ENCODE peak calls at places on chromosome 1, in four cellular contexts. K is Caco-2, J is GF-D8, H is NCI-H446 treated with DMSO at 0.1 percent for 48 hours. X is an unnamed sample.

GRCh38 chr1:26145041-26145959 is 13.6 kb upstream of the FAM110D start:
- DNase-seq in K (peak; percentile 83), J (peak; percentile 53), H (peak; percentile 65), X (peak; percentile 75)

GRCh38 chr1:24769656-24770651 is 24.7 kb downstream of the CLIC4 start:
- DNase-seq in J (peak; percentile 56), K (no peak), H (no peak), X (peak; percentile 91)

GRCh38 chr1:91404151-91405012 is at the start of gene HFM1:
- DNase-seq in J (no peak), K (peak; percentile 58), H (peak; percentile 88), X (peak; percentile 37)

GRCh38 chr1:78113156-78113916 is 67.6 kb downstream of the GIPC2 start:
- DNase-seq in J (no peak), K (no peak), H (no peak), X (no peak)

GRCh38 chr1:210291786-210292275 is 36.9 kb upstream of the HHAT start:
- DNase-seq in J (no peak), H (no peak), K (no peak), X (no peak)

GRCh38 chr1:207810173-207810572 is 58.3 kb downstream of the CD46 start:
- DNase-seq in J (no peak), K (no peak), H (no peak), X (peak; percentile 39)

GRCh38 chr1:28934676-28935075 is 20.3 kb downstream of the EPB41 start:
- DNase-seq in H (no peak), K (no peak), J (no peak), X (no peak)

GRCh38 chr1:228865613-228866320 is 130.5 kb downstream of the RHOU start:
- DNase-seq in J (no peak), H (no peak), K (no peak), X (no peak)

GRCh38 chr1:234851450-234852438 is 241.8 kb upstream of the IRF2BP2 start:
- DNase-seq in K (no peak), J (peak; percentile 65), H (no peak), X (no peak)

GRCh38 chr1:33242652-33243051 is 13.6 kb upstream of the ZNF362 start:
- DNase-seq in K (no peak), H (no peak), J (no peak), X (no peak)

GRCh38 chr1:204089044-204089751 is 16.3 kb downstream of the SOX13 start:
- DNase-seq in K (no peak), J (no peak), H (no peak), X (no peak)

GRCh38 chr1:201637282-201638076 is 98.6 kb downstream of the NAV1 start:
- DNase-seq in H (no peak), J (no peak), K (no peak), X (no peak)

GRCh38 chr1:94120591-94120901 is 402 bp downstream of the ABCA4 start:
- DNase-seq in K (no peak), J (no peak), H (no peak), X (no peak)

GRCh38 chr1:234256359-234256758 is 116.9 kb upstream of the COA6 start:
- DNase-seq in H (no peak), K (no peak), J (no peak), X (peak; percentile 57)

GRCh38 chr1:215273838-215274516 is 191.4 kb downstream of the KCNK2 start:
- DNase-seq in K (no peak), J (no peak), H (no peak), X (peak; percentile 82)

GRCh38 chr1:6098303-6099215 is 52.9 kb downstream of the KCNAB2 start:
- DNase-seq in H (no peak), K (no peak), J (no peak), X (no peak)

GRCh38 chr1:232571523-232571922 is 58.4 kb downstream of the SIPA1L2 start:
- DNase-seq in K (no peak), J (no peak), H (no peak), X (no peak)

GRCh38 chr1:167454304-167454928 is 63.9 kb downstream of the CD247 start:
- DNase-seq in K (no peak), H (no peak), J (no peak), X (no peak)

GRCh38 chr1:226674892-226675719 is 64.0 kb downstream of the ITPKB start:
- DNase-seq in H (no peak), K (no peak), J (peak; percentile 99), X (no peak)

GRCh38 chr1:205545991-205546390 is 41.5 kb downstream of the CDK18 start:
- DNase-seq in K (no peak), J (no peak), H (no peak), X (no peak)

GRCh38 chr1:174112489-174113162 is 46.7 kb upstream of the RABGAP1L start:
- DNase-seq in H (no peak), J (no peak), K (no peak), X (no peak)

GRCh38 chr1:150256549-150257341 is 829 bp upstream of the CA14 start:
- DNase-seq in J (no peak), K (no peak), H (no peak), X (no peak)

GRCh38 chr1:20282544-20282943 is 8.1 kb upstream of the VWA5B1 start:
- DNase-seq in J (no peak), K (no peak), H (no peak), X (no peak)

GRCh38 chr1:150505431-150505830 is 2.5 kb upstream of the ECM1 start:
- DNase-seq in H (no peak), K (no peak), J (no peak), X (no peak)

GRCh38 chr1:158943059-158943458 is 11.7 kb downstream of the PYHIN1 start:
- DNase-seq in J (no peak), H (no peak), K (no peak), X (no peak)

GRCh38 chr1:44355582-44356305 is 687 bp upstream of the ERI3 start:
- DNase-seq in H (no peak), K (no peak), J (no peak), X (no peak)

GRCh38 chr1:3275471-3276340 is 178.8 kb upstream of the ARHGEF16 start:
- DNase-seq in J (no peak), K (no peak), H (no peak), X (no peak)